ENCODE peak calls at places on chromosomes 7 and 10, in seven cellular contexts. G, E, Q, X, V, O and D are unnamed samples.

GRCh38 chr10:6237189-6237496 is 34.4 kb downstream of the PFKFB3 start:
- DNase-seq in G (no peak), E (no peak), Q (no peak), X (no peak), V (no peak), O (no peak), D (no peak)

GRCh38 chr7:13109201-13109600 is 421.8 kb downstream of the ARL4A start:
- DNase-seq in G (no peak), E (no peak), Q (no peak), X (no peak), V (no peak), O (no peak), D (no peak)

GRCh38 chr7:108142675-108143259 is 12.6 kb upstream of the LAMB4 start:
- DNase-seq in G (no peak), E (no peak), Q (no peak), X (no peak), V (no peak), O (no peak), D (no peak)

GRCh38 chr7:98976396-98977185 is 98.3 kb downstream of the TRRAP start:
- DNase-seq in G (no peak), E (no peak), Q (no peak), X (no peak), V (no peak), O (no peak), D (no peak)

GRCh38 chr10:92897916-92898315 is 49.6 kb downstream of the EXOC6 start:
- DNase-seq in G (no peak), E (no peak), Q (no peak), X (no peak), V (no peak), O (no peak), D (no peak)

GRCh38 chr10:17557459-17557858 is 59.7 kb downstream of the HACD1 start:
- DNase-seq in G (no peak), E (no peak), Q (no peak), X (no peak), V (no peak), O (no peak), D (no peak)

GRCh38 chr10:47136866-47137265 is 163.1 kb upstream of the GDF10 start:
- DNase-seq in G (no peak), E (no peak), Q (no peak), X (no peak), V (no peak), O (no peak), D (no peak)

GRCh38 chr7:128108641-128109423 is 77.6 kb upstream of the LRRC4 start:
- DNase-seq in G (peak), E (no peak), Q (no peak), X (no peak), V (peak), O (no peak), D (no peak)

GRCh38 chr7:30852360-30852709 is 59.3 kb upstream of the AQP1 start:
- DNase-seq in G (no peak), E (no peak), Q (no peak), X (no peak), V (no peak), O (no peak), D (no peak)

GRCh38 chr7:69047166-69047760 is 551.0 kb upstream of the AUTS2 start:
- DNase-seq in G (no peak), E (no peak), Q (no peak), X (no peak), V (no peak), O (no peak), D (no peak)

GRCh38 chr10:75103881-75104686 is 7.4 kb upstream of the SAMD8 start:
- DNase-seq in G (no peak), E (no peak), Q (no peak), X (no peak), V (no peak), O (no peak), D (no peak)